ENCODE peak calls at places on chromosomes 4 and X, in seven cellular contexts. D is activated T-helper 9 cell treated with anti-CD3 and anti-CD28 coated beads, Interleukin-2, amount 50 U/mL, for 16 hours; J is NCI-H1092 treated with DMSO at 0.1 percent for 48 hours; X is naive thymus-derived CD4-positive, alpha-beta T cell; G is hippocampal formation; Q is endodermal cell; L is heart right ventricle. I is an unnamed sample.

GRCh38 chr4:146255874-146256273 is 41.5 kb downstream of the REELD1 start:
- DNase-seq in Q (no peak), D (no peak), G (no peak), X (no peak), J (no peak), L (no peak), I (no peak)

GRCh38 chrX:54509401-54509800 is 13.4 kb upstream of the FGD1 start:
- DNase-seq in J (no peak), X (no peak), L (no peak), D (no peak), G (no peak), Q (no peak), I (no peak)

GRCh38 chr4:16226816-16227461 is 668 bp upstream of the TAPT1 start:
- DNase-seq in D (peak; percentile 25), L (peak; percentile 61), G (no peak), J (peak; percentile 62), Q (peak; percentile 87), X (peak; percentile 29), I (no peak)

GRCh38 chrX:7164174-7164573 is 16.2 kb upstream of the PUDP start:
- DNase-seq in J (peak; percentile 2), G (no peak), L (no peak), Q (no peak), D (no peak), X (no peak), I (no peak)

GRCh38 chr4:8911311-8912088 is 39.9 kb upstream of the HMX1 start:
- DNase-seq in L (no peak), X (peak; percentile 2), D (no peak), J (no peak), Q (peak; percentile 45), G (no peak), I (no peak)

GRCh38 chr4:59570850-59571476 is 1629.2 kb upstream of the ADGRL3 start:
- DNase-seq in L (no peak), J (peak; percentile 21), Q (no peak), D (no peak), X (no peak), G (no peak), I (no peak)

GRCh38 chr4:177596035-177596434 is 153.8 kb upstream of the AGA start:
- DNase-seq in G (no peak), J (no peak), Q (peak; percentile 93), L (no peak), D (no peak), X (no peak), I (no peak)

GRCh38 chr4:119041951-119042560 is 93.6 kb upstream of the MYOZ2 start:
- DNase-seq in J (peak; percentile 57), Q (peak; percentile 83), D (peak; percentile 12), G (peak; percentile 61), L (no peak), X (no peak), I (peak; percentile 30)

GRCh38 chr4:3827616-3828492 is 61.7 kb downstream of the ADRA2C start:
- DNase-seq in J (peak; percentile 82), D (no peak), X (no peak), G (peak; percentile 31), L (peak; percentile 88), Q (peak; percentile 58), I (no peak)

GRCh38 chrX:103585421-103586313 is at the start of gene TCEAL4:
- DNase-seq in D (peak; percentile 31), L (peak; percentile 54), X (peak; percentile 6), Q (peak; percentile 90), J (peak; percentile 72), G (peak; percentile 28), I (peak; percentile 49)

GRCh38 chr4:99221980-99222379 is 2.9 kb upstream of the ADH6 start:
- DNase-seq in Q (no peak), J (no peak), X (no peak), G (no peak), L (no peak), D (no peak), I (no peak)

GRCh38 chrX:57367649-57368048 is 81.1 kb downstream of the FAAH2 start:
- DNase-seq in G (peak; percentile 1), J (no peak), D (no peak), X (no peak), Q (no peak), L (no peak), I (no peak)

GRCh38 chrX:124981420-124981819 is 338.3 kb upstream of the TEX13C start:
- DNase-seq in X (no peak), J (peak; percentile 82), D (no peak), Q (no peak), L (no peak), G (no peak), I (no peak)

GRCh38 chr4:61185288-61185687 is 14.8 kb upstream of the ADGRL3 start:
- DNase-seq in D (no peak), J (no peak), X (no peak), L (no peak), Q (no peak), G (no peak), I (no peak)

GRCh38 chrX:30712214-30712613 is 59.0 kb downstream of the GK start:
- DNase-seq in G (no peak), J (no peak), Q (no peak), X (no peak), D (no peak), L (no peak), I (no peak)

GRCh38 chrX:124098089-124098488 is 136.6 kb downstream of the STAG2 start:
- DNase-seq in Q (no peak), G (peak; percentile 7), J (peak; percentile 39), D (no peak), L (no peak), X (no peak), I (no peak)

GRCh38 chr4:56727150-56727549 is 46.1 kb upstream of the HOPX start:
- DNase-seq in J (no peak), D (no peak), X (no peak), Q (no peak), G (no peak), L (no peak), I (no peak)

GRCh38 chr4:48634688-48635308 is 144.7 kb downstream of the ZAR1 start:
- DNase-seq in X (no peak), G (peak; percentile 30), Q (no peak), L (no peak), D (no peak), J (no peak), I (no peak)

GRCh38 chrX:40098264-40099045 is 697 bp upstream of the BCOR start:
- DNase-seq in Q (peak; percentile 89), D (no peak), G (no peak), X (no peak), L (no peak), J (peak; percentile 80), I (peak; percentile 13)

GRCh38 chrX:75107863-75108509 is 48.1 kb downstream of the ABCB7 start:
- DNase-seq in Q (peak; percentile 56), D (no peak), G (no peak), L (no peak), X (no peak), J (no peak), I (no peak)

GRCh38 chrX:105706041-105706440 is 116.3 kb upstream of the NRK start:
- DNase-seq in J (no peak), L (no peak), X (no peak), Q (no peak), G (no peak), D (no peak), I (no peak)

GRCh38 chr4:143358923-143359694 is 22.4 kb downstream of the GAB1 start:
- DNase-seq in L (no peak), J (no peak), X (no peak), D (no peak), Q (no peak), G (no peak), I (no peak)

GRCh38 chrX:34734383-34734782 is 77.3 kb upstream of the TMEM47 start:
- DNase-seq in D (no peak), J (no peak), G (no peak), L (no peak), Q (no peak), X (no peak), I (no peak)

GRCh38 chrX:26414534-26414933 is 198.6 kb downstream of the MAGEB5 start:
- DNase-seq in L (no peak), G (no peak), D (no peak), Q (peak; percentile 55), J (no peak), X (no peak), I (peak; percentile 41)

GRCh38 chrX:24870143-24870542 is 145.6 kb downstream of the ARX start:
- DNase-seq in G (no peak), J (no peak), L (no peak), X (no peak), Q (no peak), D (no peak), I (no peak)

I was measured in NCI-H748 treated with DMSO at 0.1 percent for 48 hours.